ENCODE peak calls at places on chromosomes 1 and 21, in nine cellular contexts. One of them, this sample, is unnamed.

GRCh38 chr1:36857761-36858160 is 176.6 kb downstream of the GRIK3 start:
- DNase-seq in astrocyte of the cerebellum: no peak
- DNase-seq in MM.1S: no peak
- DNase-seq in lung: no peak
- DNase-seq in pancreas: no peak
- DNase-seq in lower leg skin: no peak
- DNase-seq in brain microvascular endothelial cell: no peak
- DNase-seq in tibial nerve: no peak
- DNase-seq in epithelial cell of esophagus: no peak
- DNase-seq in this sample: no peak

GRCh38 chr1:245809361-245809760 is 654.6 kb downstream of the KIF26B start:
- DNase-seq in brain microvascular endothelial cell: no peak
- DNase-seq in astrocyte of the cerebellum: no peak
- DNase-seq in lung: peak; percentile 11
- DNase-seq in pancreas: no peak
- DNase-seq in tibial nerve: no peak
- DNase-seq in MM.1S: no peak
- DNase-seq in lower leg skin: no peak
- DNase-seq in epithelial cell of esophagus: no peak
- DNase-seq in this sample: no peak

GRCh38 chr1:152901631-152902030 is 6.7 kb upstream of the IVL start:
- DNase-seq in epithelial cell of esophagus: peak; percentile 84
- DNase-seq in lower leg skin: peak; percentile 63
- DNase-seq in pancreas: no peak
- DNase-seq in astrocyte of the cerebellum: no peak
- DNase-seq in brain microvascular endothelial cell: no peak
- DNase-seq in tibial nerve: no peak
- DNase-seq in MM.1S: no peak
- DNase-seq in lung: no peak
- DNase-seq in this sample: no peak

GRCh38 chr1:234845097-234845660 is 235.2 kb upstream of the IRF2BP2 start:
- DNase-seq in MM.1S: peak; percentile 91
- DNase-seq in lung: no peak
- DNase-seq in brain microvascular endothelial cell: peak; percentile 38
- DNase-seq in astrocyte of the cerebellum: peak; percentile 67
- DNase-seq in pancreas: no peak
- DNase-seq in tibial nerve: no peak
- DNase-seq in epithelial cell of esophagus: no peak
- DNase-seq in lower leg skin: no peak
- DNase-seq in this sample: peak; percentile 84

GRCh38 chr1:181135462-181135781 is 46.9 kb downstream of the IER5 start:
- DNase-seq in brain microvascular endothelial cell: peak; percentile 43
- DNase-seq in astrocyte of the cerebellum: no peak
- DNase-seq in MM.1S: peak; percentile 67
- DNase-seq in epithelial cell of esophagus: no peak
- DNase-seq in tibial nerve: no peak
- DNase-seq in lower leg skin: no peak
- DNase-seq in lung: no peak
- DNase-seq in pancreas: no peak
- DNase-seq in this sample: no peak

GRCh38 chr1:178752891-178753290 is 27.8 kb downstream of the RALGPS2 start:
- DNase-seq in MM.1S: no peak
- DNase-seq in epithelial cell of esophagus: no peak
- DNase-seq in pancreas: no peak
- DNase-seq in brain microvascular endothelial cell: no peak
- DNase-seq in lung: no peak
- DNase-seq in lower leg skin: no peak
- DNase-seq in tibial nerve: no peak
- DNase-seq in astrocyte of the cerebellum: no peak
- DNase-seq in this sample: no peak

GRCh38 chr1:86887479-86888162 is 26.3 kb downstream of the SELENOF start:
- DNase-seq in lower leg skin: no peak
- DNase-seq in epithelial cell of esophagus: no peak
- DNase-seq in astrocyte of the cerebellum: no peak
- DNase-seq in MM.1S: no peak
- DNase-seq in brain microvascular endothelial cell: no peak
- DNase-seq in pancreas: no peak
- DNase-seq in lung: no peak
- DNase-seq in tibial nerve: no peak
- DNase-seq in this sample: no peak

GRCh38 chr1:36609241-36610027 is 126.7 kb upstream of the CSF3R start:
- DNase-seq in lung: peak; percentile 33
- DNase-seq in lower leg skin: no peak
- DNase-seq in astrocyte of the cerebellum: peak; percentile 5
- DNase-seq in epithelial cell of esophagus: peak; percentile 60
- DNase-seq in pancreas: peak; percentile 54
- DNase-seq in tibial nerve: peak; percentile 6
- DNase-seq in MM.1S: peak; percentile 57
- DNase-seq in brain microvascular endothelial cell: peak; percentile 34
- DNase-seq in this sample: peak; percentile 32

GRCh38 chr1:155196103-155196892 is 11.4 kb downstream of the THBS3 start:
- DNase-seq in tibial nerve: no peak
- DNase-seq in epithelial cell of esophagus: no peak
- DNase-seq in lung: no peak
- DNase-seq in pancreas: peak; percentile 58
- DNase-seq in MM.1S: no peak
- DNase-seq in lower leg skin: no peak
- DNase-seq in brain microvascular endothelial cell: no peak
- DNase-seq in astrocyte of the cerebellum: no peak
- DNase-seq in this sample: no peak

GRCh38 chr1:79705218-79705617 is 698.7 kb upstream of the ADGRL4 start:
- DNase-seq in pancreas: no peak
- DNase-seq in tibial nerve: no peak
- DNase-seq in lower leg skin: no peak
- DNase-seq in lung: no peak
- DNase-seq in epithelial cell of esophagus: no peak
- DNase-seq in astrocyte of the cerebellum: no peak
- DNase-seq in MM.1S: no peak
- DNase-seq in brain microvascular endothelial cell: no peak
- DNase-seq in this sample: no peak

GRCh38 chr1:62012095-62012494 is 182.6 kb upstream of the L1TD1 start:
- DNase-seq in pancreas: no peak
- DNase-seq in tibial nerve: no peak
- DNase-seq in astrocyte of the cerebellum: no peak
- DNase-seq in brain microvascular endothelial cell: no peak
- DNase-seq in epithelial cell of esophagus: no peak
- DNase-seq in lung: no peak
- DNase-seq in MM.1S: no peak
- DNase-seq in lower leg skin: no peak
- DNase-seq in this sample: no peak

GRCh38 chr21:26977741-26978140 is 10.9 kb upstream of the ADAMTS5 start:
- DNase-seq in lower leg skin: no peak
- DNase-seq in astrocyte of the cerebellum: no peak
- DNase-seq in tibial nerve: no peak
- DNase-seq in lung: no peak
- DNase-seq in brain microvascular endothelial cell: no peak
- DNase-seq in MM.1S: no peak
- DNase-seq in epithelial cell of esophagus: peak; percentile 24
- DNase-seq in pancreas: no peak
- DNase-seq in this sample: no peak

GRCh38 chr1:165375623-165376022 is 19.1 kb upstream of the LMX1A start:
- DNase-seq in epithelial cell of esophagus: no peak
- DNase-seq in pancreas: no peak
- DNase-seq in brain microvascular endothelial cell: no peak
- DNase-seq in astrocyte of the cerebellum: no peak
- DNase-seq in MM.1S: no peak
- DNase-seq in tibial nerve: no peak
- DNase-seq in lung: no peak
- DNase-seq in lower leg skin: no peak
- DNase-seq in this sample: no peak

GRCh38 chr1:37274896-37275631 is 199.3 kb upstream of the ZC3H12A start:
- DNase-seq in epithelial cell of esophagus: no peak
- DNase-seq in lung: no peak
- DNase-seq in lower leg skin: no peak
- DNase-seq in brain microvascular endothelial cell: no peak
- DNase-seq in tibial nerve: no peak
- DNase-seq in astrocyte of the cerebellum: no peak
- DNase-seq in MM.1S: no peak
- DNase-seq in pancreas: no peak
- DNase-seq in this sample: no peak

GRCh38 chr1:101238041-101238515 is 1.3 kb downstream of the S1PR1 start:
- DNase-seq in epithelial cell of esophagus: no peak
- DNase-seq in brain microvascular endothelial cell: no peak
- DNase-seq in lung: no peak
- DNase-seq in astrocyte of the cerebellum: no peak
- DNase-seq in tibial nerve: no peak
- DNase-seq in pancreas: no peak
- DNase-seq in MM.1S: no peak
- DNase-seq in lower leg skin: no peak
- DNase-seq in this sample: peak; percentile 71
- H3K4me3 ChIP-seq in epithelial cell of esophagus: no peak overlapping the region
- H3K4me3 ChIP-seq in brain microvascular endothelial cell: peak overlapping the region; percentile 24
- H3K4me3 ChIP-seq in lung: peak overlapping the region; percentile 55
- H3K4me3 ChIP-seq in astrocyte of the cerebellum: peak overlapping the region; percentile 27
- H3K4me3 ChIP-seq in tibial nerve: peak overlapping the region; percentile 40
- H3K4me3 ChIP-seq in pancreas: no peak overlapping the region
- H3K4me3 ChIP-seq in MM.1S: no peak overlapping the region
- H3K4me3 ChIP-seq in lower leg skin: no peak overlapping the region
- H3K4me3 ChIP-seq in this sample: peak overlapping the region; percentile 94

GRCh38 chr1:203180611-203181330 is 5.1 kb upstream of the MYBPH start:
- DNase-seq in lung: no peak
- DNase-seq in astrocyte of the cerebellum: no peak
- DNase-seq in pancreas: no peak
- DNase-seq in lower leg skin: no peak
- DNase-seq in brain microvascular endothelial cell: no peak
- DNase-seq in tibial nerve: no peak
- DNase-seq in MM.1S: peak; percentile 68
- DNase-seq in epithelial cell of esophagus: no peak
- DNase-seq in this sample: no peak
- H3K4me3 ChIP-seq in lung: no peak overlapping the region
- H3K4me3 ChIP-seq in astrocyte of the cerebellum: no peak overlapping the region
- H3K4me3 ChIP-seq in pancreas: no peak overlapping the region
- H3K4me3 ChIP-seq in lower leg skin: no peak overlapping the region
- H3K4me3 ChIP-seq in brain microvascular endothelial cell: no peak overlapping the region
- H3K4me3 ChIP-seq in tibial nerve: no peak overlapping the region
- H3K4me3 ChIP-seq in MM.1S: no peak overlapping the region
- H3K4me3 ChIP-seq in epithelial cell of esophagus: no peak overlapping the region
- H3K4me3 ChIP-seq in this sample: no peak overlapping the region

GRCh38 chr1:214447557-214447871 is 103.9 kb downstream of the PTPN14 start:
- DNase-seq in tibial nerve: no peak
- DNase-seq in lung: no peak
- DNase-seq in MM.1S: no peak
- DNase-seq in pancreas: no peak
- DNase-seq in epithelial cell of esophagus: no peak
- DNase-seq in brain microvascular endothelial cell: no peak
- DNase-seq in astrocyte of the cerebellum: no peak
- DNase-seq in lower leg skin: no peak
- DNase-seq in this sample: no peak
- H3K4me3 ChIP-seq in tibial nerve: no peak overlapping the region
- H3K4me3 ChIP-seq in lung: no peak overlapping the region
- H3K4me3 ChIP-seq in MM.1S: no peak overlapping the region
- H3K4me3 ChIP-seq in pancreas: no peak overlapping the region
- H3K4me3 ChIP-seq in epithelial cell of esophagus: peak overlapping the region; percentile 36
- H3K4me3 ChIP-seq in brain microvascular endothelial cell: no peak overlapping the region
- H3K4me3 ChIP-seq in astrocyte of the cerebellum: peak overlapping the region; percentile 7
- H3K4me3 ChIP-seq in lower leg skin: no peak overlapping the region
- H3K4me3 ChIP-seq in this sample: no peak overlapping the region

GRCh38 chr1:85068846-85069245 is 20.5 kb upstream of the MCOLN3 start:
- DNase-seq in brain microvascular endothelial cell: no peak
- DNase-seq in MM.1S: no peak
- DNase-seq in epithelial cell of esophagus: no peak
- DNase-seq in tibial nerve: no peak
- DNase-seq in lower leg skin: no peak
- DNase-seq in astrocyte of the cerebellum: no peak
- DNase-seq in lung: no peak
- DNase-seq in pancreas: no peak
- DNase-seq in this sample: no peak

GRCh38 chr1:85074365-85074964 is 26.2 kb upstream of the MCOLN3 start:
- DNase-seq in astrocyte of the cerebellum: no peak
- DNase-seq in pancreas: no peak
- DNase-seq in lung: no peak
- DNase-seq in MM.1S: no peak
- DNase-seq in epithelial cell of esophagus: no peak
- DNase-seq in lower leg skin: no peak
- DNase-seq in tibial nerve: no peak
- DNase-seq in brain microvascular endothelial cell: no peak
- DNase-seq in this sample: no peak

GRCh38 chr1:85065550-85065949 is 17.2 kb upstream of the MCOLN3 start:
- DNase-seq in pancreas: no peak
- DNase-seq in tibial nerve: no peak
- DNase-seq in epithelial cell of esophagus: no peak
- DNase-seq in MM.1S: no peak
- DNase-seq in lower leg skin: no peak
- DNase-seq in brain microvascular endothelial cell: no peak
- DNase-seq in astrocyte of the cerebellum: no peak
- DNase-seq in lung: no peak
- DNase-seq in this sample: no peak

DNA sequence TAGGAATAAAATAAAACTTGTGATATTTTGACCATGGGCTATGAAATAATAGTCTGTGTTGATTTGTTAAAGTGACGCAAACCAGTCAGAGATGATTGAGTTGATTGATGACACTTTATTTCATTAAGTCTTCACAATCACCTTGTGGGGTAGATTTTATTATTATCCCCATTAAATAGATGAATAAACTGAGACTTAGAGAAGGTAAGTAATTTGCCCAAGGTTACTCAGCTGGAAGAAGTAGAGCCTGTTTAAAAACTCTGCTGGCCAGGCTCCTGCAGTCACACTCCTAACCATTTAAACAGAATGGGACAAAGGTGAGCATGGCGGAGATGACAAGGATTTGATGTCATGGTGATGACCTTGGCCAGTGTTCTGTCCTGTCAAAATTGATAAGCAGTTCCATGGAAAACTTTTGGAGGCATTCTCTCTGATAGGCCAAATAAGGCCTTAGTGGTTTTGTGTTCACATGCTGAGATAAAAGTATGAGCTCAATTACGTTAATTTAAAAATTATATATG is 22.7 kb upstream of the MCOLN3 start:
- DNase-seq in lung: no peak
- DNase-seq in tibial nerve: no peak
- DNase-seq in brain microvascular endothelial cell: no peak
- DNase-seq in astrocyte of the cerebellum: no peak
- DNase-seq in pancreas: no peak
- DNase-seq in epithelial cell of esophagus: no peak
- DNase-seq in MM.1S: no peak
- DNase-seq in lower leg skin: no peak
- DNase-seq in this sample: no peak
- H3K4me3 ChIP-seq in lung: no peak overlapping the region
- H3K4me3 ChIP-seq in tibial nerve: no peak overlapping the region
- H3K4me3 ChIP-seq in brain microvascular endothelial cell: no peak overlapping the region
- H3K4me3 ChIP-seq in astrocyte of the cerebellum: no peak overlapping the region
- H3K4me3 ChIP-seq in pancreas: no peak overlapping the region
- H3K4me3 ChIP-seq in epithelial cell of esophagus: no peak overlapping the region
- H3K4me3 ChIP-seq in MM.1S: no peak overlapping the region
- H3K4me3 ChIP-seq in lower leg skin: no peak overlapping the region
- H3K4me3 ChIP-seq in this sample: no peak overlapping the region

GRCh38 chr1:112743174-112744018 is 28.3 kb upstream of the PPM1J start:
- DNase-seq in tibial nerve: no peak
- DNase-seq in brain microvascular endothelial cell: peak; percentile 18
- DNase-seq in lung: no peak
- DNase-seq in MM.1S: no peak
- DNase-seq in pancreas: no peak
- DNase-seq in astrocyte of the cerebellum: no peak
- DNase-seq in lower leg skin: peak; percentile 54
- DNase-seq in epithelial cell of esophagus: peak; percentile 53
- DNase-seq in this sample: no peak

GRCh38 chr1:112748396-112748795 is 33.3 kb upstream of the PPM1J start:
- DNase-seq in brain microvascular endothelial cell: no peak
- DNase-seq in tibial nerve: no peak
- DNase-seq in astrocyte of the cerebellum: no peak
- DNase-seq in MM.1S: no peak
- DNase-seq in epithelial cell of esophagus: no peak
- DNase-seq in lower leg skin: no peak
- DNase-seq in lung: no peak
- DNase-seq in pancreas: no peak
- DNase-seq in this sample: no peak

GRCh38 chr1:112744019-112744578 is 29.0 kb upstream of the PPM1J start:
- DNase-seq in MM.1S: no peak
- DNase-seq in lower leg skin: no peak
- DNase-seq in epithelial cell of esophagus: peak; percentile 67
- DNase-seq in lung: no peak
- DNase-seq in pancreas: no peak
- DNase-seq in astrocyte of the cerebellum: no peak
- DNase-seq in tibial nerve: no peak
- DNase-seq in brain microvascular endothelial cell: peak; percentile 43
- DNase-seq in this sample: no peak
- H3K4me3 ChIP-seq in MM.1S: no peak overlapping the region
- H3K4me3 ChIP-seq in lower leg skin: no peak overlapping the region
- H3K4me3 ChIP-seq in epithelial cell of esophagus: peak overlapping the region; percentile 40
- H3K4me3 ChIP-seq in lung: no peak overlapping the region
- H3K4me3 ChIP-seq in pancreas: no peak overlapping the region
- H3K4me3 ChIP-seq in astrocyte of the cerebellum: peak overlapping the region; percentile 28
- H3K4me3 ChIP-seq in tibial nerve: no peak overlapping the region
- H3K4me3 ChIP-seq in brain microvascular endothelial cell: peak overlapping the region; percentile 53
- H3K4me3 ChIP-seq in this sample: no peak overlapping the region